ENCODE peak calls at places on chromosomes 6 and 20, in four cellular contexts. J is MM.1S, M is GM23248, P is GM23338. Y is an unnamed sample. For H3K27me3, the result is how much of the 10 kb centered on the place peaks cover.

GRCh38 chr6:21166754-21167153 is 426.8 kb upstream of the SOX4 start:
- DNase-seq in J (no peak), P (no peak), M (no peak), Y (no peak)

GRCh38 chr20:20491784-20492145 is 123.9 kb downstream of the INSM1 start:
- DNase-seq in J (no peak), P (no peak), M (no peak), Y (no peak)

GRCh38 chr6:28269492-28269891 is 2.5 kb downstream of the ZSCAN26 start:
- DNase-seq in J (no peak), M (peak), P (no peak), Y (no peak)

GRCh38 chr6:35213824-35214756 is at the start of gene SCUBE3:
- DNase-seq in M (peak), P (peak), J (no peak), Y (peak)

GRCh38 chr6:53792016-53792415 is 2.8 kb upstream of the LRRC1 start:
- DNase-seq in P (no peak), M (peak), J (no peak), Y (no peak)

GRCh38 chr6:33824461-33825154 is 20.8 kb upstream of the MLN start:
- DNase-seq in M (no peak), J (no peak), P (no peak), Y (no peak)

GRCh38 chr6:37134622-37135191 is 35.2 kb upstream of the PIM1 start:
- DNase-seq in J (no peak), P (no peak), M (peak), Y (no peak)

GRCh38 chr6:155013457-155013876 is 18.4 kb downstream of the TIAM2 start:
- DNase-seq in J (no peak), M (no peak), P (no peak), Y (no peak)

GRCh38 chr20:36677422-36677771 is 31.4 kb upstream of the SLA2 start:
- DNase-seq in J (no peak), M (no peak), P (no peak), Y (no peak)

GRCh38 chr6:25172819-25173218 is 106.4 kb upstream of the CARMIL1 start:
- DNase-seq in J (no peak), M (peak), P (peak), Y (no peak)
- TF ChIP-seq EZH2phosphoT487 in J (no peak), M (no peak), P (no peak), Y (no peak)

GRCh38 chr20:43949741-43950618 is 35.3 kb downstream of the TOX2 start:
- DNase-seq in J (peak), M (no peak), P (no peak), Y (no peak)
- H3K27ac ChIP-seq in J (peak), M (no peak), P (no peak), Y (no peak)

GRCh38 chr20:1315804-1316203 is 13.1 kb downstream of the SDCBP2 start:
- DNase-seq in P (no peak), M (no peak), J (no peak), Y (no peak)
- H3K27me3 ChIP-seq in P (under half), M (under half), J (under half), Y (under half)

GRCh38 chr6:105650367-105650766 is 247.5 kb upstream of the PREP start:
- DNase-seq in M (no peak), P (no peak), J (no peak), Y (no peak)

GRCh38 chr6:105646391-105646867 is 243.5 kb upstream of the PREP start:
- DNase-seq in P (no peak), M (peak), J (peak), Y (no peak)

GRCh38 chr6:105649192-105649591 is 246.3 kb upstream of the PREP start:
- DNase-seq in P (no peak), J (no peak), M (no peak), Y (no peak)

GRCh38 chr6:105645958-105646357 is 243.1 kb upstream of the PREP start:
- DNase-seq in J (no peak), P (no peak), M (no peak), Y (no peak)

DNA sequence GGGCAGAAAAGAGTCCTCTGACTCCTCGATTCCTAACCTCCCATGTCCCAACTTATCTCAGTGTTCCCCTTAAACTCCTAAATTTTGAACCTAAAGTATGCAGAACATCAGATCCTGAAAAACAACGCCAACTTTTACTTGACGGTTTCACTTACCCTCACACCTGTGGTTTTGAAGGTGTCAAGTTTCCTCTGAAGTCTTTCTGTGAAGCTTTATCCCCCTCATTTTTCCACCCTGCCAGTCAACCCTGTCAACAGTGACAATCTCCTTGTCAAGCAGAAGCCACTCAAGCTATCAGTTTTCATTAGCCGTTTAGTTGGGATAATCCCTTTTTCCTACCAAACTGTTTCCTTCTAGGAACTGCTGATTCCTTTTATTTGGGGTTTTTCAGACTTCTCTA is 245.4 kb upstream of the PREP start:
- DNase-seq in J (no peak), P (peak), M (no peak), Y (peak)
- TF ChIP-seq EZH2phosphoT487 in J (no peak), P (no peak), M (no peak), Y (no peak)